ENCODE peak calls at places on chromosomes 3 and 15, in six cellular contexts. J is HFF-Myc; H is ovary; C is CD8-positive, alpha-beta memory T cell; K is brain microvascular endothelial cell; N is HepG2. F is an unnamed sample.

GRCh38 chr3:49649576-49649975 is 24.6 kb upstream of the APEH start:
- DNase-seq in J (no peak), H (no peak), C (no peak), K (no peak), N (peak), F (no peak)

GRCh38 chr3:5087209-5087608 is 34.9 kb upstream of the ARL8B start:
- DNase-seq in J (no peak), H (no peak), C (no peak), K (no peak), N (no peak), F (no peak)

GRCh38 chr15:98648654-98649537 is 557 bp downstream of the IGF1R start:
- DNase-seq in J (no peak), H (peak), C (no peak), K (no peak), N (no peak), F (no peak)

GRCh38 chr3:9785602-9786001 is 6.7 kb downstream of the TADA3 start:
- DNase-seq in J (no peak), H (no peak), C (no peak), K (no peak), N (no peak), F (no peak)

GRCh38 chr3:52053307-52054304 is 2.8 kb downstream of the DUSP7 start:
- DNase-seq in J (no peak), H (peak), C (no peak), K (no peak), N (no peak), F (no peak)

GRCh38 chr3:194269610-194270145 is 81.5 kb downstream of the CPN2 start:
- DNase-seq in J (no peak), H (peak), C (peak), K (peak), N (no peak), F (no peak)

GRCh38 chr3:149454746-149455145 is 19.8 kb upstream of the TM4SF4 start:
- DNase-seq in J (no peak), H (no peak), C (no peak), K (no peak), N (no peak), F (peak)

GRCh38 chr3:27089063-27089462 is 280.1 kb downstream of the NEK10 start:
- DNase-seq in J (no peak), H (no peak), C (no peak), K (no peak), N (no peak), F (no peak)

GRCh38 chr3:122893754-122894668 is 99.1 kb downstream of the SLC49A4 start:
- DNase-seq in J (no peak), H (no peak), C (no peak), K (no peak), N (peak), F (no peak)

DNA sequence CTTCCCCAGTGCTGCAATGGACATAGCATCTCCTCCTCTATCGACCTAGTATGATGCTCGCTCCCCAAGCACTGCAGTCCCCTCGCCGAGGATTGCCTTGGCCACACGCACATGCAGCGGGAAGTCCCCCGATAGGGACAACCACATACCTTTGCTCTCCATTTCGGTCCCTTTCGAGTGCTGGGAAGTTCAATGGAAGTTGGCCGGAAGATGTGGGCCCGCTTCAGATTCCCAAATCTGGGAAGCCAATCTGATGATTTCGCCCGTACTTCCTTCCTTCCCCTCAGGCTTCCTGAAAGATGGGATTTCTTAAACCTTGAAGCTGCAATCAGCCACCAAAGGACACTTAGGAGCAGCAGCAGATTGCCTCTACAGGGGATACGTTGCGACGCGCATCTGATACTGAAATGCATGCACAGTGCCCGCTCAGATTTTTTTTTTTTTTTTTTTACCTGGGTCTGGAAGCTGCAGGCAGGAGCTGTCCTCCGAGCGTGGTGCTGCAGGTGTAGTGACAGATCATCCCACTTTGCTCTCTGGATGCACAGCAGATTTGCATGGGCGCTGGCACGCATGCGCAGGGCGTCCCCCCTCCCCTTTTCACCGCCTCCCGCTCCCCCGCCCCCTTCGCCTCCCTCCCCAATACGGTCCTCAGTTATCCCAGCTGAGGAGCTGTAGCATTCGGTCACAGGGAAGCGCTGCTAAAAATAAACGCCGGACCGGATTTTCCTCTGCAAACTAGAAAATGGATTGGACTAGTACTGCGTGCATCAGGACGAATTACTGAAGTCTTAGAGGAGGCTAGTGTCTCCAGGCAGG is at the start of gene FGF12:
- DNase-seq in J (peak), H (peak), C (no peak), K (peak), N (peak), F (no peak)
- H3K4me3 ChIP-seq in J (no peak), H (no peak), C (no peak), K (no peak), N (no peak), F (no peak)

GRCh38 chr15:67701669-67702068 is 123.6 kb upstream of the SKOR1 start:
- DNase-seq in J (no peak), H (no peak), C (no peak), K (no peak), N (no peak), F (no peak)
- H3K4me3 ChIP-seq in J (no peak), H (no peak), C (no peak), K (no peak), N (no peak), F (no peak)

GRCh38 chr15:70094690-70095311 is 2.9 kb downstream of the TLE3 start:
- DNase-seq in J (no peak), H (no peak), C (no peak), K (no peak), N (peak), F (no peak)
- H3K4me3 ChIP-seq in J (peak), H (peak), C (peak), K (peak), N (peak), F (peak)

GRCh38 chr3:40842714-40843113 is 318.0 kb downstream of the ZNF621 start:
- DNase-seq in J (no peak), H (no peak), C (no peak), K (no peak), N (no peak), F (no peak)
- H3K4me3 ChIP-seq in J (no peak), H (no peak), C (no peak), K (no peak), N (no peak), F (no peak)

GRCh38 chr3:186098740-186099139 is 10.1 kb downstream of the ETV5 start:
- DNase-seq in J (no peak), H (no peak), C (no peak), K (no peak), N (no peak), F (no peak)
- H3K4me3 ChIP-seq in J (peak), H (no peak), C (no peak), K (no peak), N (peak), F (no peak)

GRCh38 chr15:89367485-89368451 is 33.1 kb upstream of the POLG start:
- DNase-seq in J (no peak), H (no peak), C (no peak), K (no peak), N (no peak), F (no peak)
- H3K4me3 ChIP-seq in J (no peak), H (no peak), C (no peak), K (no peak), N (no peak), F (peak)